ENCODE peak calls at places on chromosomes 12 and 14, in five cellular contexts. One of them, this sample, is unnamed.

GRCh38 chr12:9027156-9027555 is 37.8 kb downstream of the KLRG1 start:
- DNase-seq in fibroblast of the conjunctiva: no peak
- DNase-seq in H9: no peak
- DNase-seq in fibroblast of pulmonary artery: no peak
- DNase-seq in CD4-positive, alpha-beta T cell: no peak
- DNase-seq in this sample: no peak

GRCh38 chr12:71746983-71747611 is 7.6 kb upstream of the RAB21 start:
- DNase-seq in fibroblast of the conjunctiva: peak
- DNase-seq in H9: peak
- DNase-seq in fibroblast of pulmonary artery: peak
- DNase-seq in CD4-positive, alpha-beta T cell: peak
- DNase-seq in this sample: peak

GRCh38 chr12:6552140-6552551 is 3.7 kb downstream of the IFFO1 start:
- DNase-seq in H9: peak
- DNase-seq in CD4-positive, alpha-beta T cell: no peak
- DNase-seq in fibroblast of the conjunctiva: no peak
- DNase-seq in fibroblast of pulmonary artery: no peak
- DNase-seq in this sample: no peak

GRCh38 chr12:80162177-80162576 is 62.8 kb downstream of the OTOGL start:
- DNase-seq in H9: no peak
- DNase-seq in fibroblast of the conjunctiva: no peak
- DNase-seq in CD4-positive, alpha-beta T cell: no peak
- DNase-seq in fibroblast of pulmonary artery: no peak
- DNase-seq in this sample: peak

GRCh38 chr14:103401223-103402214 is 16.3 kb downstream of the MARK3 start:
- DNase-seq in CD4-positive, alpha-beta T cell: no peak
- DNase-seq in fibroblast of pulmonary artery: peak
- DNase-seq in H9: no peak
- DNase-seq in fibroblast of the conjunctiva: peak
- DNase-seq in this sample: no peak

GRCh38 chr12:93707836-93708235 is 30.7 kb downstream of the CRADD start:
- DNase-seq in CD4-positive, alpha-beta T cell: no peak
- DNase-seq in fibroblast of pulmonary artery: no peak
- DNase-seq in H9: no peak
- DNase-seq in fibroblast of the conjunctiva: no peak
- DNase-seq in this sample: no peak

GRCh38 chr14:59481407-59482119 is 2.6 kb downstream of the L3HYPDH start:
- DNase-seq in CD4-positive, alpha-beta T cell: no peak
- DNase-seq in fibroblast of pulmonary artery: peak
- DNase-seq in fibroblast of the conjunctiva: peak
- DNase-seq in H9: no peak
- DNase-seq in this sample: no peak

GRCh38 chr12:3257411-3257810 is 180.2 kb downstream of the TSPAN9 start:
- DNase-seq in CD4-positive, alpha-beta T cell: no peak
- DNase-seq in H9: no peak
- DNase-seq in fibroblast of pulmonary artery: no peak
- DNase-seq in fibroblast of the conjunctiva: no peak
- DNase-seq in this sample: no peak

GRCh38 chr12:5580911-5581488 is 149.1 kb downstream of the NTF3 start:
- DNase-seq in fibroblast of pulmonary artery: peak
- DNase-seq in CD4-positive, alpha-beta T cell: no peak
- DNase-seq in fibroblast of the conjunctiva: no peak
- DNase-seq in H9: no peak
- DNase-seq in this sample: no peak

GRCh38 chr14:53390008-53390407 is 236.9 kb upstream of the DDHD1 start:
- DNase-seq in fibroblast of the conjunctiva: no peak
- DNase-seq in CD4-positive, alpha-beta T cell: no peak
- DNase-seq in fibroblast of pulmonary artery: no peak
- DNase-seq in H9: no peak
- DNase-seq in this sample: no peak

This sample was measured in DMS79 treated with DMSO at 0.1 percent for 48 hours.